ENCODE peak calls at places on chromosome 14, in six cellular contexts. W, S, Q, A, E and G are unnamed samples.

GRCh38 chr14:33271216-33271615 is 332.5 kb downstream of the NPAS3 start:
- DNase-seq in A (no peak), S (no peak), E (no peak), Q (no peak), W (no peak), G (no peak)

GRCh38 chr14:105248368-105249174 is at the start of gene BTBD6:
- DNase-seq in W (peak; percentile 91), A (peak; percentile 78), E (peak; percentile 82), Q (peak; percentile 92), S (peak; percentile 86), G (peak; percentile 79)

GRCh38 chr14:102508774-102509743 is 517 bp downstream of the ANKRD9 start:
- DNase-seq in W (peak; percentile 69), E (no peak), S (peak; percentile 76), Q (peak; percentile 65), A (peak; percentile 26), G (no peak)

GRCh38 chr14:76022991-76023390 is 37.4 kb downstream of the IFT43 start:
- DNase-seq in E (no peak), Q (no peak), A (no peak), S (no peak), W (no peak), G (no peak)

GRCh38 chr14:34051966-34052657 is 101.2 kb upstream of the EGLN3 start:
- DNase-seq in E (no peak), Q (no peak), W (no peak), S (no peak), A (peak; percentile 12), G (peak; percentile 54)

GRCh38 chr14:37114559-37114958 is 57.8 kb downstream of the SLC25A21 start:
- DNase-seq in E (no peak), S (no peak), Q (no peak), A (no peak), W (no peak), G (no peak)

GRCh38 chr14:67411820-67412421 is at the start of gene PLEK2:
- DNase-seq in E (no peak), W (peak; percentile 80), S (no peak), A (peak; percentile 20), Q (peak; percentile 23), G (no peak)

GRCh38 chr14:32298346-32298745 is 30.8 kb upstream of the AKAP6 start:
- DNase-seq in Q (no peak), S (no peak), A (no peak), E (no peak), W (no peak), G (no peak)

GRCh38 chr14:85934886-85935254 is 404.9 kb downstream of the FLRT2 start:
- DNase-seq in S (no peak), A (peak; percentile 4), E (peak; percentile 0), W (no peak), Q (no peak), G (peak; percentile 7)

GRCh38 chr14:99382071-99382640 is 98.5 kb downstream of the SETD3 start:
- DNase-seq in S (no peak), W (no peak), E (no peak), Q (no peak), A (no peak), G (no peak)

GRCh38 chr14:89731534-89731933 is 223.0 kb downstream of the EFCAB11 start:
- DNase-seq in S (no peak), Q (no peak), A (no peak), E (no peak), W (no peak), G (no peak)

GRCh38 chr14:102262894-102263462 is 42.0 kb downstream of the MOK start:
- DNase-seq in A (no peak), W (no peak), Q (peak; percentile 82), S (no peak), E (no peak), G (no peak)

GRCh38 chr14:93115920-93116675 is at the start of gene ITPK1:
- DNase-seq in A (peak; percentile 38), E (peak; percentile 80), Q (peak; percentile 56), W (peak; percentile 63), S (peak; percentile 50), G (peak; percentile 46)

GRCh38 chr14:75306917-75307699 is 28.5 kb downstream of the FOS start:
- DNase-seq in A (no peak), W (no peak), E (peak; percentile 87), S (no peak), Q (peak; percentile 45), G (peak; percentile 10)

GRCh38 chr14:81220488-81220766 is 332 bp downstream of the GTF2A1 start:
- DNase-seq in W (no peak), E (no peak), Q (no peak), S (no peak), A (no peak), G (no peak)

GRCh38 chr14:28412076-28412475 is 354.5 kb upstream of the FOXG1 start:
- DNase-seq in E (no peak), A (peak; percentile 21), Q (no peak), W (no peak), S (no peak), G (no peak)

GRCh38 chr14:92517761-92518160 is 4.2 kb downstream of the RIN3 start:
- DNase-seq in A (no peak), W (no peak), Q (no peak), E (no peak), S (no peak), G (no peak)

GRCh38 chr14:92783813-92784431 is 10.2 kb upstream of the GOLGA5 start:
- DNase-seq in E (peak; percentile 74), A (peak; percentile 82), S (peak; percentile 47), W (no peak), Q (peak; percentile 71), G (peak; percentile 70)

GRCh38 chr14:74552623-74553022 is 59.1 kb downstream of the ISCA2 start:
- DNase-seq in E (no peak), S (peak; percentile 69), A (peak; percentile 71), W (peak; percentile 45), Q (peak; percentile 24), G (no peak)

GRCh38 chr14:100155049-100155621 is 4.3 kb downstream of the DEGS2 start:
- DNase-seq in S (no peak), E (peak; percentile 54), A (peak; percentile 15), W (no peak), Q (peak; percentile 50), G (peak; percentile 6)

GRCh38 chr14:86035882-86036281 is 505.9 kb downstream of the FLRT2 start:
- DNase-seq in W (no peak), Q (peak; percentile 36), S (no peak), E (peak; percentile 52), A (peak; percentile 13), G (peak; percentile 14)

GRCh38 chr14:36857136-36857535 is 195.5 kb downstream of the PAX9 start:
- DNase-seq in Q (no peak), S (no peak), A (no peak), E (no peak), W (no peak), G (no peak)

GRCh38 chr14:53999061-53999488 is 42.5 kb upstream of the BMP4 start:
- DNase-seq in Q (no peak), W (no peak), A (peak; percentile 15), S (no peak), E (no peak), G (no peak)

GRCh38 chr14:100292301-100292775 is 13.9 kb downstream of the SLC25A29 start:
- DNase-seq in S (no peak), E (no peak), W (no peak), Q (peak; percentile 12), A (no peak), G (no peak)

GRCh38 chr14:73472182-73473114 is 14.1 kb upstream of the NUMB start:
- DNase-seq in E (peak; percentile 79), S (no peak), W (no peak), Q (peak; percentile 11), A (peak; percentile 86), G (peak; percentile 51)

GRCh38 chr14:60649815-60650381 is 621 bp upstream of the SIX1 start:
- DNase-seq in W (no peak), E (no peak), S (no peak), Q (no peak), A (peak; percentile 43), G (no peak)

GRCh38 chr14:60651051-60651935 is 2.0 kb upstream of the SIX1 start:
- DNase-seq in W (no peak), A (no peak), Q (no peak), S (no peak), E (no peak), G (no peak)

GRCh38 chr14:60651936-60652673 is 2.8 kb upstream of the SIX1 start:
- DNase-seq in E (no peak), S (no peak), Q (no peak), A (peak; percentile 48), W (no peak), G (no peak)

GRCh38 chr14:60648934-60649814 is at the start of gene SIX1:
- DNase-seq in A (peak; percentile 93), W (peak; percentile 75), E (no peak), S (peak; percentile 58), Q (peak; percentile 76), G (peak; percentile 77)

DNA sequence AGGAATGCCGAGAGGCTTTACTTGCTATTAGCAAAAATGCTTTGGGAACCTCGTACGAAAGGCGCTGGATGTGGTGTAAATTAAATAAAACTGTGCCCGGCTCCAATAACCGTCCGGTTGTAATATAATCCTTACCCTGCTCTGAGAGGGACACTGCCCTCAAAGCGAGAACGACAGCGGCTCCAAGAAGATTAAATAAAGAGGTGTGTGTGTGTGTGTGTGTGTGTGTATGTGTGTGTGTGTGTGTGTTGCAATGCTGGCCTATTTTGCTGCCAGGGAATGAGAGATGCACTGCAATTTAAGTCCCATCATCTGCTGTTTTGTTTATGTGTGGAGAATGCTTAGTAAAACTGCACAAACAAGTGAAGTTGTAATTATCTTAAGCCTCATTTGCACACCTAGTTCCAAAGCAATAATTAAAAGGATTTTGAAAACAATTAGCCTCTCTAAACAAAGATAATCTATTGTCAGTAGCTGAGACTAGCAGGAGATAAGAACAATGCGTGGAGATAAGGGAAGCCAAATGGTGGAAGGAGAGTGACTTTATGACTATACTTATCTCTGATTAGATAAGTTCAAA is 1.2 kb upstream of the SIX1 start:
- DNase-seq in Q (no peak), A (peak; percentile 47), W (no peak), E (no peak), S (no peak), G (no peak)
- H3K4me1 ChIP-seq in Q (peaks cover 12% of the 10 kb centered on the region), A (peaks cover 5% of the 10 kb centered on the region), W (peaks cover 48% of the 10 kb centered on the region), E (no peaks in the 10 kb centered on the region), S (peaks cover 9% of the 10 kb centered on the region), G (peaks cover 4% of the 10 kb centered on the region)

DNA sequence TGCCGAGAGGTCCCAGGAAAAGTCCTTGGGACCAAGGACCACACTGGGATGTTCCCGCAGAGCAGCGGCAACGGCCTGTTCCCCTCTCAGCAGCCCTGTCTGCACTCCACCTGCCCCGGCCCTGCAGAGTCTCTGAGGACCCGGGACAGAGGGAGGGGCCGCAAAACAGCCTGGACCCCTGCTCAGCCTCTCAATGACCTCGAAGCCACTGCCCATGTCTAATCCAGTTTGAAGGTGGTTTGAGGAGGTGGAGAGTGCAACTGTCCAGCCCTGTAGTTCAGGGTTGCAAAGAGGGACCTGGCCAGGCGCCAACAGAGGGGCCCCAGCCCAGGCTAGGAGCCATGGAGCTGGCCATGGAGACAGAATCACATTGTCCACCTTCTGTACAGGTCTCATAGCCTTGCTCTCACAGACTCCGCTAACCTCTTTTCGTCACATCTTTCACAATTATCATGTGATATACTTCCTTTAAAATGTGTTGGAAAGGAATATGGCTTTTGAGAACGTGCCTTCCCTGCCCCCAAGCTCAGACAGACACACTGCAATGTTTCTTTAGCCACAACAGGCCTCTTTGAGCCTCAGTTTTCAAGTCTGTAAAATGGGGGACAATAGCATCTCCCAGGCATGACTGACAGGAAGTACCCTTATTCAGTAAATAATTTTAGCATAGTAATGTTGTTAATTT is 49.3 kb downstream of the ACTN1 start:
- DNase-seq in A (no peak), W (no peak), Q (no peak), S (no peak), E (no peak), G (no peak)
- H3K4me1 ChIP-seq in A (peaks cover 18% of the 10 kb centered on the region), W (peaks cover 42% of the 10 kb centered on the region), Q (peaks cover 5% of the 10 kb centered on the region), S (peaks cover 7% of the 10 kb centered on the region), E (no peaks in the 10 kb centered on the region), G (no peaks in the 10 kb centered on the region)

GRCh38 chr14:68463299-68463698 is 329.6 kb downstream of the ZFP36L1 start:
- DNase-seq in E (no peak), Q (no peak), A (no peak), S (no peak), W (no peak), G (no peak)
- H3K4me1 ChIP-seq in E (no peaks in the 10 kb centered on the region), Q (peaks cover 15% of the 10 kb centered on the region), A (peaks cover 15% of the 10 kb centered on the region), S (peaks cover 10% of the 10 kb centered on the region), W (peaks cover 19% of the 10 kb centered on the region), G (no peaks in the 10 kb centered on the region)

GRCh38 chr14:63933701-63934100 is 80.9 kb downstream of the SYNE2 start:
- DNase-seq in Q (no peak), A (no peak), S (no peak), W (no peak), E (no peak), G (no peak)
- H3K4me1 ChIP-seq in Q (peaks cover 6% of the 10 kb centered on the region), A (no peaks in the 10 kb centered on the region), S (no peaks in the 10 kb centered on the region), W (peaks cover 10% of the 10 kb centered on the region), E (peaks cover 14% of the 10 kb centered on the region), G (peaks cover 10% of the 10 kb centered on the region)